ENCODE peak calls at places on chromosomes 12 and 14, in eight cellular contexts. One of them, this sample, is unnamed.

GRCh38 chr14:34713681-34714319 is 593 bp downstream of the CFL2 start:
- ATAC-seq in HCT116: peak
- ATAC-seq in HepG2: peak
- ATAC-seq in upper lobe of left lung: peak
- ATAC-seq in Panc1: no peak
- ATAC-seq in GM23338: no peak
- ATAC-seq in K562: peak
- ATAC-seq in GM12878: peak
- ATAC-seq in this sample: peak

GRCh38 chr12:26088999-26089398 is 35.8 kb downstream of the BHLHE41 start:
- ATAC-seq in GM12878: peak
- ATAC-seq in HepG2: no peak
- ATAC-seq in Panc1: no peak
- ATAC-seq in K562: no peak
- ATAC-seq in upper lobe of left lung: peak
- ATAC-seq in HCT116: no peak
- ATAC-seq in GM23338: no peak
- ATAC-seq in this sample: no peak

GRCh38 chr12:93107943-93108342 is 178.8 kb upstream of the EEA1 start:
- ATAC-seq in upper lobe of left lung: no peak
- ATAC-seq in K562: peak
- ATAC-seq in Panc1: no peak
- ATAC-seq in GM23338: no peak
- ATAC-seq in HepG2: no peak
- ATAC-seq in GM12878: no peak
- ATAC-seq in HCT116: no peak
- ATAC-seq in this sample: no peak

GRCh38 chr12:3091650-3092207 is 14.6 kb downstream of the TSPAN9 start:
- ATAC-seq in GM23338: no peak
- ATAC-seq in GM12878: no peak
- ATAC-seq in upper lobe of left lung: no peak
- ATAC-seq in HCT116: no peak
- ATAC-seq in Panc1: no peak
- ATAC-seq in HepG2: no peak
- ATAC-seq in K562: no peak
- ATAC-seq in this sample: no peak

GRCh38 chr12:38411426-38411825 is 94.9 kb downstream of the ALG10B start:
- ATAC-seq in Panc1: no peak
- ATAC-seq in GM23338: no peak
- ATAC-seq in upper lobe of left lung: peak
- ATAC-seq in GM12878: no peak
- ATAC-seq in HepG2: no peak
- ATAC-seq in HCT116: no peak
- ATAC-seq in K562: no peak
- ATAC-seq in this sample: no peak

GRCh38 chr12:102757874-102758244 is 159.2 kb downstream of the PAH start:
- ATAC-seq in HCT116: no peak
- ATAC-seq in upper lobe of left lung: peak
- ATAC-seq in GM23338: no peak
- ATAC-seq in HepG2: no peak
- ATAC-seq in GM12878: no peak
- ATAC-seq in Panc1: no peak
- ATAC-seq in K562: no peak
- ATAC-seq in this sample: no peak

GRCh38 chr12:43776498-43776897 is 17.7 kb downstream of the IRAK4 start:
- ATAC-seq in upper lobe of left lung: no peak
- ATAC-seq in Panc1: peak
- ATAC-seq in HCT116: peak
- ATAC-seq in GM12878: peak
- ATAC-seq in HepG2: peak
- ATAC-seq in GM23338: peak
- ATAC-seq in K562: peak
- ATAC-seq in this sample: no peak

GRCh38 chr14:76488551-76488950 is 112.6 kb downstream of the ESRRB start:
- ATAC-seq in HCT116: no peak
- ATAC-seq in Panc1: no peak
- ATAC-seq in GM23338: no peak
- ATAC-seq in GM12878: no peak
- ATAC-seq in K562: no peak
- ATAC-seq in HepG2: no peak
- ATAC-seq in upper lobe of left lung: no peak
- ATAC-seq in this sample: no peak

GRCh38 chr12:124805050-124805449 is 58.6 kb downstream of the SCARB1 start:
- ATAC-seq in HCT116: no peak
- ATAC-seq in K562: no peak
- ATAC-seq in upper lobe of left lung: no peak
- ATAC-seq in GM12878: no peak
- ATAC-seq in HepG2: no peak
- ATAC-seq in Panc1: no peak
- ATAC-seq in GM23338: no peak
- ATAC-seq in this sample: no peak

GRCh38 chr12:116319316-116319715 is 41.8 kb upstream of the MED13L start:
- ATAC-seq in HCT116: no peak
- ATAC-seq in K562: no peak
- ATAC-seq in HepG2: no peak
- ATAC-seq in Panc1: no peak
- ATAC-seq in GM12878: no peak
- ATAC-seq in GM23338: no peak
- ATAC-seq in upper lobe of left lung: no peak
- ATAC-seq in this sample: no peak

GRCh38 chr12:54591001-54591591 is 2.6 kb upstream of the PPP1R1A start:
- ATAC-seq in upper lobe of left lung: no peak
- ATAC-seq in GM12878: peak
- ATAC-seq in K562: peak
- ATAC-seq in GM23338: no peak
- ATAC-seq in HepG2: no peak
- ATAC-seq in Panc1: peak
- ATAC-seq in HCT116: no peak
- ATAC-seq in this sample: peak

DNA sequence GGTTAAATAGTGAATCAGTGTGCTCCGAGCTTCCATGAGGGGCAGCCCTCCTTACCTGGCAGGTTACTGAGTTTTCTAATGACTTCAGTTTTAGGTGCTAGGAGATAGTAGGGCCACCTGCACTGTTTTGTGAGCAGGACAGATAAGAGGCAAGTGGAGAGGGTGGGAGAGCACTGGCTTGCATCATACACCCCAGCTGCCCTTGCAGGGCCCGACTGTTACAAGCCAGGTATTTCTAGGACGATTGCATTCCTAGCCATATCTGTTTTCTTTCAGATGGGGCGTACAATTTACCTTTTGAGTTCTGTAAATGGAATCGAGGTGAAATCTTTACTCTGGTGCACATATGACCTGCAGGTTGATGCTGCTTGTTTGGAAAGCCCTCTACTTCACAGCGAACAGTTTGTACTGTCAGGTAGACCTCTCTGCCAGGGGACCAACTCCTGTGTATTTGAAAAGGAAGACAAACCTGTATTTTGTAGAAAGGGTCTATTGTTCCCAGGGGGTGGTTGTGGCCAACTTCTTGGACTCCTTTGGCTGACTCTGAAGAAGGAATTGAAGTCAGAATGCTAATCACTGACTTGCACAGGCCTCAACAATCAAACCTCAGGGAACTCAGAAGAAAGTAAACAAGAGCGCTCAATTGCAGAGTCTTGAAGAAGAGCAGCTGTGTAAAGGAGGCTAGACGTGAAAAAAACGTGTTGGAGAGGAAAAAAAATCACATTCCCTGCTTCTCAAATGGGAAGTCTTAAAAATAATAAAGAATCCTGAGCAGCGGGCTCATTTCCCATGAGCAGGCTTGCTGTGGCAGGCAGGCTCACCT is 57.2 kb downstream of the ETV6 start:
- ATAC-seq in HCT116: no peak
- ATAC-seq in Panc1: no peak
- ATAC-seq in upper lobe of left lung: no peak
- ATAC-seq in GM12878: no peak
- ATAC-seq in K562: peak
- ATAC-seq in HepG2: peak
- ATAC-seq in GM23338: peak
- ATAC-seq in this sample: no peak
- TF ChIP-seq POLR2AphosphoS5 in HCT116: no peak
- TF ChIP-seq POLR2AphosphoS5 in Panc1: no peak
- TF ChIP-seq POLR2AphosphoS5 in upper lobe of left lung: no peak
- TF ChIP-seq POLR2AphosphoS5 in GM12878: no peak
- TF ChIP-seq POLR2AphosphoS5 in K562: no peak
- TF ChIP-seq POLR2AphosphoS5 in HepG2: no peak
- TF ChIP-seq POLR2AphosphoS5 in GM23338: no peak
- TF ChIP-seq POLR2AphosphoS5 in this sample: no peak

DNA sequence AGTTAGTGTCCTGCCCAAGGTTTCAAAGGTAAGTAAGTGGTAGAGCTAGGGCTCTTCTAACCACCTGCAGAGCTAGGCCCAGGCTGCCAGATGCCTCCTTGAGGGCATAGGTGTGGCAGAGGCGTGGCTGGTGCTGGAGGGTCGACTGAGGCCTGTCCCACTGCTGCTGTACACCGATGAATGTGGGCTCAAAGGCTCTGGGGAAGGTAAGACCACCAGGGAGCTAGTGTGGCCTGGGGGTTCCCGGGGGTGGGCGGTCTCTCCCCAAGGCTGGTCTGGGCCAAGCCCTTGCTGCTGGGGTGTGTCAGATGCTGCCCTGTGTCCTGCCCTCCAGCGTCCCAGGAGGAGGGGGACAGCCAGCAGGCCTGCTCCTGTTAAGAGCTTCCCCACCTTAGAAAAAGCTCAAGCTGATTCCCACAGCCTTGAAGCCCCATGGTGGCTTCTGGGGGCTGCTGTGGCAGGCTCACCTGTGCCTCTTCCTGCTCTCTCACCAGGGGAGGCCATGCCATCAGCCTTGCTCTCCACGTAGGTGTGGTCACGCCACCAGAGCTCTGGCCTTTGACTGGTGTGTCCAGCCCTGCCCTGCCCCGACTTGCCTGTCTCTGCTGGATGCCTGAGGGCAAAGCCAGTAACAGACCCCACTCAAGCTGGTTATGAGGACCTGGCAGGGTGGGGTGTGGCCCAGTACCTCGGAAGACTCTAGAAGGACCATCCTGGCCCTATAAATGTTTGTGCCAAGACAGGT is 36.8 kb downstream of the SH2B3 start:
- ATAC-seq in K562: no peak
- ATAC-seq in GM23338: no peak
- ATAC-seq in GM12878: no peak
- ATAC-seq in HepG2: no peak
- ATAC-seq in Panc1: no peak
- ATAC-seq in HCT116: peak
- ATAC-seq in upper lobe of left lung: no peak
- ATAC-seq in this sample: no peak
- TF ChIP-seq POLR2AphosphoS5 in K562: no peak
- TF ChIP-seq POLR2AphosphoS5 in GM23338: peak
- TF ChIP-seq POLR2AphosphoS5 in GM12878: no peak
- TF ChIP-seq POLR2AphosphoS5 in HepG2: no peak
- TF ChIP-seq POLR2AphosphoS5 in Panc1: no peak
- TF ChIP-seq POLR2AphosphoS5 in HCT116: no peak
- TF ChIP-seq POLR2AphosphoS5 in upper lobe of left lung: no peak
- TF ChIP-seq POLR2AphosphoS5 in this sample: no peak

GRCh38 chr12:108772896-108773797 is 41.8 kb upstream of the CORO1C start:
- ATAC-seq in upper lobe of left lung: no peak
- ATAC-seq in HepG2: no peak
- ATAC-seq in HCT116: no peak
- ATAC-seq in GM12878: no peak
- ATAC-seq in K562: no peak
- ATAC-seq in Panc1: no peak
- ATAC-seq in GM23338: no peak
- ATAC-seq in this sample: no peak
- TF ChIP-seq POLR2AphosphoS5 in upper lobe of left lung: no peak
- TF ChIP-seq POLR2AphosphoS5 in HepG2: no peak
- TF ChIP-seq POLR2AphosphoS5 in HCT116: no peak
- TF ChIP-seq POLR2AphosphoS5 in GM12878: no peak
- TF ChIP-seq POLR2AphosphoS5 in K562: no peak
- TF ChIP-seq POLR2AphosphoS5 in Panc1: no peak
- TF ChIP-seq POLR2AphosphoS5 in GM23338: no peak
- TF ChIP-seq POLR2AphosphoS5 in this sample: no peak

GRCh38 chr14:81886588-81886987 is 352.9 kb upstream of the SEL1L start:
- ATAC-seq in upper lobe of left lung: no peak
- ATAC-seq in GM23338: no peak
- ATAC-seq in K562: no peak
- ATAC-seq in HepG2: no peak
- ATAC-seq in HCT116: no peak
- ATAC-seq in GM12878: no peak
- ATAC-seq in Panc1: no peak
- ATAC-seq in this sample: no peak

GRCh38 chr14:81890020-81890419 is 356.4 kb upstream of the SEL1L start:
- ATAC-seq in HCT116: no peak
- ATAC-seq in Panc1: no peak
- ATAC-seq in K562: no peak
- ATAC-seq in GM23338: no peak
- ATAC-seq in upper lobe of left lung: peak
- ATAC-seq in HepG2: no peak
- ATAC-seq in GM12878: no peak
- ATAC-seq in this sample: no peak

DNA sequence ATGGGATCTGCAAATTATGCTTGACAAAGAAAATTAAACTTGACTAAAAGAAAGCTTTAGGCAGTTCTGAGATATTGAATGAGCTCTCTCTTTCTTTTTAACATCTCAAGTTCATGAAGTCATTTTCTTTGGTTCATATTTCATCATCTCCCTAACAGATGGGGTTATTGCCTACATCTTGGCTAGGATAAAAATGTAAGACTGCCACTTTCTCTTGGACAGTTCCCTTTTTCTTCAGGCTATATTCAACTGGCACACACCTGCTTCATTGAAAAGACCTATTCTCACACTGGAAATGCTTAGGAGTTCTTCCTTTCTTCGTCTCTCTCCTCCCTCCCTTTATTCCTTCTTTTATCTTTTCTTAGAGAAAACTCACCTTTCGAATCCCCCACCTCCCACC is 355.9 kb upstream of the SEL1L start:
- ATAC-seq in upper lobe of left lung: no peak
- ATAC-seq in GM23338: no peak
- ATAC-seq in K562: no peak
- ATAC-seq in GM12878: no peak
- ATAC-seq in Panc1: no peak
- ATAC-seq in HepG2: no peak
- ATAC-seq in HCT116: no peak
- ATAC-seq in this sample: no peak
- TF ChIP-seq POLR2AphosphoS5 in upper lobe of left lung: no peak
- TF ChIP-seq POLR2AphosphoS5 in GM23338: no peak
- TF ChIP-seq POLR2AphosphoS5 in K562: no peak
- TF ChIP-seq POLR2AphosphoS5 in GM12878: no peak
- TF ChIP-seq POLR2AphosphoS5 in Panc1: no peak
- TF ChIP-seq POLR2AphosphoS5 in HepG2: no peak
- TF ChIP-seq POLR2AphosphoS5 in HCT116: no peak
- TF ChIP-seq POLR2AphosphoS5 in this sample: no peak

GRCh38 chr14:31122098-31122611 is 85.4 kb downstream of the HECTD1 start:
- ATAC-seq in HCT116: no peak
- ATAC-seq in K562: no peak
- ATAC-seq in HepG2: peak
- ATAC-seq in Panc1: no peak
- ATAC-seq in GM12878: no peak
- ATAC-seq in upper lobe of left lung: no peak
- ATAC-seq in GM23338: peak
- ATAC-seq in this sample: no peak
- TF ChIP-seq POLR2AphosphoS5 in HCT116: no peak
- TF ChIP-seq POLR2AphosphoS5 in K562: no peak
- TF ChIP-seq POLR2AphosphoS5 in HepG2: peak
- TF ChIP-seq POLR2AphosphoS5 in Panc1: no peak
- TF ChIP-seq POLR2AphosphoS5 in GM12878: no peak
- TF ChIP-seq POLR2AphosphoS5 in upper lobe of left lung: no peak
- TF ChIP-seq POLR2AphosphoS5 in GM23338: no peak
- TF ChIP-seq POLR2AphosphoS5 in this sample: no peak

GRCh38 chr12:47799357-47799955 is 20.2 kb downstream of the HDAC7 start:
- ATAC-seq in HCT116: no peak
- ATAC-seq in Panc1: no peak
- ATAC-seq in upper lobe of left lung: peak
- ATAC-seq in K562: no peak
- ATAC-seq in GM12878: no peak
- ATAC-seq in GM23338: no peak
- ATAC-seq in HepG2: no peak
- ATAC-seq in this sample: peak
- TF ChIP-seq POLR2AphosphoS5 in HCT116: no peak
- TF ChIP-seq POLR2AphosphoS5 in Panc1: no peak
- TF ChIP-seq POLR2AphosphoS5 in upper lobe of left lung: no peak
- TF ChIP-seq POLR2AphosphoS5 in K562: no peak
- TF ChIP-seq POLR2AphosphoS5 in GM12878: no peak
- TF ChIP-seq POLR2AphosphoS5 in GM23338: no peak
- TF ChIP-seq POLR2AphosphoS5 in HepG2: no peak
- TF ChIP-seq POLR2AphosphoS5 in this sample: no peak